ENCODE peak calls at places on chromosomes 11 and 22, in four cellular contexts. A is activated CD4-positive, alpha-beta T cell treated with anti-CD3 and anti-CD28 coated beads for 1 hour; X is adipocyte; U is Right ventricle myocardium superior. I is an unnamed sample.
A peak's percentile ranks its signal among the peaks of the same experiment; 100 is the strongest.

GRCh38 chr22:19062909-19063308 is 59.3 kb downstream of the DGCR2 start:
- DNase-seq in A (no peak), X (no peak), U (no peak), I (no peak)

GRCh38 chr11:94793822-94794221 is 25.7 kb downstream of the AMOTL1 start:
- DNase-seq in A (no peak), X (no peak), U (no peak), I (peak; percentile 53)

GRCh38 chr11:29452131-29452530 is 564.7 kb downstream of the KCNA4 start:
- DNase-seq in A (no peak), X (peak; percentile 15), U (no peak), I (peak; percentile 20)

GRCh38 chr22:46214616-46215015 is 35.5 kb downstream of the CDPF1 start:
- DNase-seq in A (no peak), X (no peak), U (no peak), I (no peak)

GRCh38 chr22:42920101-42920820 is 63.2 kb upstream of the ARFGAP3 start:
- DNase-seq in A (no peak), X (peak; percentile 89), U (no peak), I (peak; percentile 84)

GRCh38 chr22:43308451-43309235 is 34.5 kb downstream of the SCUBE1 start:
- DNase-seq in A (no peak), X (no peak), U (peak; percentile 40), I (no peak)

GRCh38 chr11:11584937-11585336 is 36.9 kb downstream of the GALNT18 start:
- DNase-seq in A (no peak), X (no peak), U (no peak), I (no peak)

GRCh38 chr22:20885557-20886323 is 26.9 kb downstream of the SNAP29 start:
- DNase-seq in A (peak; percentile 11), X (peak; percentile 92), U (peak; percentile 85), I (peak; percentile 85)

GRCh38 chr22:50695421-50696250 is 23.0 kb downstream of the SHANK3 start:
- DNase-seq in A (no peak), X (no peak), U (peak; percentile 27), I (no peak)

GRCh38 chr11:58485961-58486360 is 21.9 kb downstream of the OR5B21 start:
- DNase-seq in A (no peak), X (no peak), U (no peak), I (no peak)

GRCh38 chr11:2393111-2393868 is 7.3 kb upstream of the TSSC4 start:
- DNase-seq in A (no peak), X (no peak), U (no peak), I (no peak)

GRCh38 chr11:12050470-12050891 is 42.1 kb upstream of the DKK3 start:
- DNase-seq in A (no peak), X (no peak), U (no peak), I (peak; percentile 24)

GRCh38 chr11:133520707-133521106 is 11.6 kb downstream of the OPCML start:
- DNase-seq in A (no peak), X (no peak), U (no peak), I (no peak)

GRCh38 chr22:37498289-37498909 is 12.2 kb upstream of the MFNG start:
- DNase-seq in A (peak; percentile 57), X (no peak), U (no peak), I (no peak)

GRCh38 chr11:114430290-114430689 is 9.0 kb upstream of the REXO2 start:
- DNase-seq in A (no peak), X (no peak), U (no peak), I (no peak)

GRCh38 chr11:57154718-57155117 is 27.0 kb upstream of the LRRC55 start:
- DNase-seq in A (no peak), X (peak; percentile 26), U (no peak), I (no peak)

GRCh38 chr22:37211075-37211852 is 1.0 kb downstream of the SSTR3 start:
- DNase-seq in A (no peak), X (no peak), U (no peak), I (no peak)

GRCh38 chr11:67439321-67440228 is 2.1 kb upstream of the PTPRCAP start:
- DNase-seq in A (no peak), X (peak; percentile 22), U (no peak), I (peak; percentile 28)

GRCh38 chr11:47305734-47306483 is 36.0 kb downstream of the MADD start:
- DNase-seq in A (no peak), X (peak; percentile 18), U (peak; percentile 82), I (peak; percentile 78)

GRCh38 chr22:36671398-36671797 is 32.2 kb downstream of the CACNG2 start:
- DNase-seq in A (no peak), X (no peak), U (no peak), I (no peak)

GRCh38 chr11:64256300-64256699 is 5.0 kb downstream of the PLCB3 start:
- DNase-seq in A (no peak), X (no peak), U (no peak), I (no peak)